ENCODE peak calls at places on chromosomes 16 and 17, in five cellular contexts. One of them, this sample, is unnamed.

GRCh38 chr17:75723201-75723930 is 2.1 kb downstream of the ITGB4 start:
- DNase-seq in stimulated activated CD4-positive, alpha-beta T cell treated with anti-CD3 and anti-CD28 coated beads, Interleukin-1b, Interleukin-23, amount 100 ng/mL, for 1 hour: no peak
- DNase-seq in non-pigmented ciliary epithelial cell: no peak
- DNase-seq in T47D: peak
- DNase-seq in Calu3: peak
- DNase-seq in this sample: no peak

GRCh38 chr17:41315204-41315794 is at the start of gene KRTAP17-1:
- DNase-seq in stimulated activated CD4-positive, alpha-beta T cell treated with anti-CD3 and anti-CD28 coated beads, Interleukin-1b, Interleukin-23, amount 100 ng/mL, for 1 hour: no peak
- DNase-seq in non-pigmented ciliary epithelial cell: no peak
- DNase-seq in T47D: no peak
- DNase-seq in Calu3: no peak
- DNase-seq in this sample: no peak

GRCh38 chr16:11142951-11143740 is 112.9 kb downstream of the SOCS1 start:
- DNase-seq in stimulated activated CD4-positive, alpha-beta T cell treated with anti-CD3 and anti-CD28 coated beads, Interleukin-1b, Interleukin-23, amount 100 ng/mL, for 1 hour: no peak
- DNase-seq in non-pigmented ciliary epithelial cell: no peak
- DNase-seq in T47D: no peak
- DNase-seq in Calu3: no peak
- DNase-seq in this sample: no peak

GRCh38 chr17:42843358-42843934 is 934 bp upstream of the AOC2 start:
- DNase-seq in stimulated activated CD4-positive, alpha-beta T cell treated with anti-CD3 and anti-CD28 coated beads, Interleukin-1b, Interleukin-23, amount 100 ng/mL, for 1 hour: no peak
- DNase-seq in non-pigmented ciliary epithelial cell: no peak
- DNase-seq in T47D: peak
- DNase-seq in Calu3: peak
- DNase-seq in this sample: no peak

GRCh38 chr17:69428252-69428980 is 13.9 kb downstream of the MAP2K6 start:
- DNase-seq in stimulated activated CD4-positive, alpha-beta T cell treated with anti-CD3 and anti-CD28 coated beads, Interleukin-1b, Interleukin-23, amount 100 ng/mL, for 1 hour: no peak
- DNase-seq in non-pigmented ciliary epithelial cell: no peak
- DNase-seq in T47D: no peak
- DNase-seq in Calu3: no peak
- DNase-seq in this sample: no peak

GRCh38 chr17:55652825-55653224 is 69.8 kb downstream of the TMEM100 start:
- DNase-seq in stimulated activated CD4-positive, alpha-beta T cell treated with anti-CD3 and anti-CD28 coated beads, Interleukin-1b, Interleukin-23, amount 100 ng/mL, for 1 hour: no peak
- DNase-seq in non-pigmented ciliary epithelial cell: no peak
- DNase-seq in T47D: no peak
- DNase-seq in Calu3: no peak
- DNase-seq in this sample: no peak

GRCh38 chr17:57032343-57032742 is 52.7 kb upstream of the AKAP1 start:
- DNase-seq in stimulated activated CD4-positive, alpha-beta T cell treated with anti-CD3 and anti-CD28 coated beads, Interleukin-1b, Interleukin-23, amount 100 ng/mL, for 1 hour: no peak
- DNase-seq in non-pigmented ciliary epithelial cell: no peak
- DNase-seq in T47D: no peak
- DNase-seq in Calu3: no peak
- DNase-seq in this sample: no peak

GRCh38 chr16:1541293-1542165 is 8.1 kb downstream of the TMEM204 start:
- DNase-seq in stimulated activated CD4-positive, alpha-beta T cell treated with anti-CD3 and anti-CD28 coated beads, Interleukin-1b, Interleukin-23, amount 100 ng/mL, for 1 hour: no peak
- DNase-seq in non-pigmented ciliary epithelial cell: no peak
- DNase-seq in T47D: no peak
- DNase-seq in Calu3: no peak
- DNase-seq in this sample: no peak

GRCh38 chr17:17221329-17221728 is 15.2 kb upstream of the PLD6 start:
- DNase-seq in stimulated activated CD4-positive, alpha-beta T cell treated with anti-CD3 and anti-CD28 coated beads, Interleukin-1b, Interleukin-23, amount 100 ng/mL, for 1 hour: no peak
- DNase-seq in non-pigmented ciliary epithelial cell: no peak
- DNase-seq in T47D: no peak
- DNase-seq in Calu3: no peak
- DNase-seq in this sample: no peak

GRCh38 chr16:89017956-89018604 is 41.1 kb upstream of the CBFA2T3 start:
- DNase-seq in stimulated activated CD4-positive, alpha-beta T cell treated with anti-CD3 and anti-CD28 coated beads, Interleukin-1b, Interleukin-23, amount 100 ng/mL, for 1 hour: no peak
- DNase-seq in non-pigmented ciliary epithelial cell: no peak
- DNase-seq in T47D: no peak
- DNase-seq in Calu3: no peak
- DNase-seq in this sample: no peak

GRCh38 chr17:58317421-58318064 is 11.1 kb downstream of the TSPOAP1 start:
- DNase-seq in stimulated activated CD4-positive, alpha-beta T cell treated with anti-CD3 and anti-CD28 coated beads, Interleukin-1b, Interleukin-23, amount 100 ng/mL, for 1 hour: no peak
- DNase-seq in non-pigmented ciliary epithelial cell: no peak
- DNase-seq in T47D: peak
- DNase-seq in Calu3: peak
- DNase-seq in this sample: peak

GRCh38 chr17:56131431-56131830 is 21.8 kb upstream of the ANKFN1 start:
- DNase-seq in stimulated activated CD4-positive, alpha-beta T cell treated with anti-CD3 and anti-CD28 coated beads, Interleukin-1b, Interleukin-23, amount 100 ng/mL, for 1 hour: no peak
- DNase-seq in non-pigmented ciliary epithelial cell: no peak
- DNase-seq in T47D: no peak
- DNase-seq in Calu3: no peak
- DNase-seq in this sample: no peak

GRCh38 chr16:22006636-22007035 is 1.3 kb upstream of the MOSMO start:
- DNase-seq in stimulated activated CD4-positive, alpha-beta T cell treated with anti-CD3 and anti-CD28 coated beads, Interleukin-1b, Interleukin-23, amount 100 ng/mL, for 1 hour: no peak
- DNase-seq in non-pigmented ciliary epithelial cell: no peak
- DNase-seq in T47D: no peak
- DNase-seq in Calu3: no peak
- DNase-seq in this sample: no peak

GRCh38 chr16:89685916-89686315 is 573 bp upstream of the CDK10 start:
- DNase-seq in stimulated activated CD4-positive, alpha-beta T cell treated with anti-CD3 and anti-CD28 coated beads, Interleukin-1b, Interleukin-23, amount 100 ng/mL, for 1 hour: no peak
- DNase-seq in non-pigmented ciliary epithelial cell: no peak
- DNase-seq in T47D: no peak
- DNase-seq in Calu3: no peak
- DNase-seq in this sample: no peak

GRCh38 chr16:27221576-27222498 is 18.5 kb downstream of the KDM8 start:
- DNase-seq in stimulated activated CD4-positive, alpha-beta T cell treated with anti-CD3 and anti-CD28 coated beads, Interleukin-1b, Interleukin-23, amount 100 ng/mL, for 1 hour: no peak
- DNase-seq in non-pigmented ciliary epithelial cell: no peak
- DNase-seq in T47D: no peak
- DNase-seq in Calu3: no peak
- DNase-seq in this sample: no peak

GRCh38 chr16:83602797-83603735 is 204.7 kb upstream of the HSBP1 start:
- DNase-seq in stimulated activated CD4-positive, alpha-beta T cell treated with anti-CD3 and anti-CD28 coated beads, Interleukin-1b, Interleukin-23, amount 100 ng/mL, for 1 hour: no peak
- DNase-seq in non-pigmented ciliary epithelial cell: no peak
- DNase-seq in T47D: no peak
- DNase-seq in Calu3: no peak
- DNase-seq in this sample: no peak

GRCh38 chr16:16083421-16084156 is 134.2 kb downstream of the ABCC1 start:
- DNase-seq in stimulated activated CD4-positive, alpha-beta T cell treated with anti-CD3 and anti-CD28 coated beads, Interleukin-1b, Interleukin-23, amount 100 ng/mL, for 1 hour: no peak
- DNase-seq in non-pigmented ciliary epithelial cell: no peak
- DNase-seq in T47D: no peak
- DNase-seq in Calu3: peak
- DNase-seq in this sample: no peak

GRCh38 chr17:82385559-82386255 is 14.1 kb downstream of the UTS2R start:
- DNase-seq in stimulated activated CD4-positive, alpha-beta T cell treated with anti-CD3 and anti-CD28 coated beads, Interleukin-1b, Interleukin-23, amount 100 ng/mL, for 1 hour: no peak
- DNase-seq in non-pigmented ciliary epithelial cell: no peak
- DNase-seq in T47D: no peak
- DNase-seq in Calu3: no peak
- DNase-seq in this sample: no peak

GRCh38 chr16:85999778-86000177 is 100.8 kb downstream of the IRF8 start:
- DNase-seq in stimulated activated CD4-positive, alpha-beta T cell treated with anti-CD3 and anti-CD28 coated beads, Interleukin-1b, Interleukin-23, amount 100 ng/mL, for 1 hour: no peak
- DNase-seq in non-pigmented ciliary epithelial cell: no peak
- DNase-seq in T47D: no peak
- DNase-seq in Calu3: no peak
- DNase-seq in this sample: no peak

GRCh38 chr16:46975165-46975564 is 1.7 kb upstream of the DNAJA2 start:
- DNase-seq in stimulated activated CD4-positive, alpha-beta T cell treated with anti-CD3 and anti-CD28 coated beads, Interleukin-1b, Interleukin-23, amount 100 ng/mL, for 1 hour: no peak
- DNase-seq in non-pigmented ciliary epithelial cell: no peak
- DNase-seq in T47D: no peak
- DNase-seq in Calu3: no peak
- DNase-seq in this sample: no peak

GRCh38 chr16:77290451-77291110 is 91.4 kb downstream of the SYCE1L start:
- DNase-seq in stimulated activated CD4-positive, alpha-beta T cell treated with anti-CD3 and anti-CD28 coated beads, Interleukin-1b, Interleukin-23, amount 100 ng/mL, for 1 hour: no peak
- DNase-seq in non-pigmented ciliary epithelial cell: no peak
- DNase-seq in T47D: no peak
- DNase-seq in Calu3: no peak
- DNase-seq in this sample: no peak

GRCh38 chr17:44794699-44795413 is 35.2 kb downstream of the GJC1 start:
- DNase-seq in stimulated activated CD4-positive, alpha-beta T cell treated with anti-CD3 and anti-CD28 coated beads, Interleukin-1b, Interleukin-23, amount 100 ng/mL, for 1 hour: no peak
- DNase-seq in non-pigmented ciliary epithelial cell: peak
- DNase-seq in T47D: no peak
- DNase-seq in Calu3: no peak
- DNase-seq in this sample: no peak